ENCODE peak calls at places on chromosomes 3 and 15, in nine cellular contexts. One of them, this sample, is unnamed.

GRCh38 chr3:139480585-139480984 is 4.3 kb upstream of the RBP2 start:
- DNase-seq in stimulated activated CD8-positive, alpha-beta memory T cell treated with anti-CD3 and anti-CD28 coated beads, Interleukin-7, amount 100 ng/mL, for 24 hours: no peak
- DNase-seq in stimulated activated CD4-positive, alpha-beta T cell treated with anti-CD3 and anti-CD28 coated beads, Interleukin-12 subunit alpha, Interleukin-12 subunit beta, amount 100 ng/mL, for 48 hours: no peak
- DNase-seq in central memory CD4-positive, alpha-beta T cell: no peak
- DNase-seq in activated CD4-positive, alpha-beta T cell treated with anti-CD3 and anti-CD28 coated beads, Interleukin-2, amount 50 U/mL, for 4 hours: no peak
- DNase-seq in CD4-positive, alpha-beta T cell: no peak
- DNase-seq in Karpas-422: no peak
- DNase-seq in heart right ventricle: no peak
- DNase-seq in mesenchymal stem cell: no peak
- DNase-seq in this sample: no peak

GRCh38 chr15:34512628-34513027 is 70.8 kb downstream of the GOLGA8B start:
- DNase-seq in CD4-positive, alpha-beta T cell: no peak
- DNase-seq in central memory CD4-positive, alpha-beta T cell: no peak
- DNase-seq in heart right ventricle: no peak
- DNase-seq in activated CD4-positive, alpha-beta T cell treated with anti-CD3 and anti-CD28 coated beads, Interleukin-2, amount 50 U/mL, for 4 hours: no peak
- DNase-seq in stimulated activated CD4-positive, alpha-beta T cell treated with anti-CD3 and anti-CD28 coated beads, Interleukin-12 subunit alpha, Interleukin-12 subunit beta, amount 100 ng/mL, for 48 hours: no peak
- DNase-seq in Karpas-422: no peak
- DNase-seq in mesenchymal stem cell: no peak
- DNase-seq in stimulated activated CD8-positive, alpha-beta memory T cell treated with anti-CD3 and anti-CD28 coated beads, Interleukin-7, amount 100 ng/mL, for 24 hours: no peak
- DNase-seq in this sample: no peak

GRCh38 chr3:122387709-122388108 is 3.7 kb downstream of the FAM162A start:
- DNase-seq in CD4-positive, alpha-beta T cell: no peak
- DNase-seq in heart right ventricle: no peak
- DNase-seq in mesenchymal stem cell: no peak
- DNase-seq in stimulated activated CD4-positive, alpha-beta T cell treated with anti-CD3 and anti-CD28 coated beads, Interleukin-12 subunit alpha, Interleukin-12 subunit beta, amount 100 ng/mL, for 48 hours: no peak
- DNase-seq in stimulated activated CD8-positive, alpha-beta memory T cell treated with anti-CD3 and anti-CD28 coated beads, Interleukin-7, amount 100 ng/mL, for 24 hours: no peak
- DNase-seq in activated CD4-positive, alpha-beta T cell treated with anti-CD3 and anti-CD28 coated beads, Interleukin-2, amount 50 U/mL, for 4 hours: no peak
- DNase-seq in central memory CD4-positive, alpha-beta T cell: no peak
- DNase-seq in Karpas-422: no peak
- DNase-seq in this sample: no peak

GRCh38 chr3:14543446-14543845 is 3.3 kb upstream of the GRIP2 start:
- DNase-seq in activated CD4-positive, alpha-beta T cell treated with anti-CD3 and anti-CD28 coated beads, Interleukin-2, amount 50 U/mL, for 4 hours: no peak
- DNase-seq in stimulated activated CD8-positive, alpha-beta memory T cell treated with anti-CD3 and anti-CD28 coated beads, Interleukin-7, amount 100 ng/mL, for 24 hours: no peak
- DNase-seq in CD4-positive, alpha-beta T cell: no peak
- DNase-seq in stimulated activated CD4-positive, alpha-beta T cell treated with anti-CD3 and anti-CD28 coated beads, Interleukin-12 subunit alpha, Interleukin-12 subunit beta, amount 100 ng/mL, for 48 hours: no peak
- DNase-seq in mesenchymal stem cell: no peak
- DNase-seq in central memory CD4-positive, alpha-beta T cell: no peak
- DNase-seq in heart right ventricle: no peak
- DNase-seq in Karpas-422: no peak
- DNase-seq in this sample: no peak

GRCh38 chr3:58924581-58924980 is 125.2 kb downstream of the CFAP20DC start:
- DNase-seq in central memory CD4-positive, alpha-beta T cell: no peak
- DNase-seq in mesenchymal stem cell: no peak
- DNase-seq in CD4-positive, alpha-beta T cell: no peak
- DNase-seq in stimulated activated CD8-positive, alpha-beta memory T cell treated with anti-CD3 and anti-CD28 coated beads, Interleukin-7, amount 100 ng/mL, for 24 hours: no peak
- DNase-seq in activated CD4-positive, alpha-beta T cell treated with anti-CD3 and anti-CD28 coated beads, Interleukin-2, amount 50 U/mL, for 4 hours: no peak
- DNase-seq in stimulated activated CD4-positive, alpha-beta T cell treated with anti-CD3 and anti-CD28 coated beads, Interleukin-12 subunit alpha, Interleukin-12 subunit beta, amount 100 ng/mL, for 48 hours: no peak
- DNase-seq in heart right ventricle: no peak
- DNase-seq in Karpas-422: no peak
- DNase-seq in this sample: no peak

GRCh38 chr15:81108427-81108826 is 25.6 kb upstream of the CFAP161 start:
- DNase-seq in Karpas-422: peak; percentile 62
- DNase-seq in central memory CD4-positive, alpha-beta T cell: no peak
- DNase-seq in heart right ventricle: no peak
- DNase-seq in activated CD4-positive, alpha-beta T cell treated with anti-CD3 and anti-CD28 coated beads, Interleukin-2, amount 50 U/mL, for 4 hours: no peak
- DNase-seq in stimulated activated CD8-positive, alpha-beta memory T cell treated with anti-CD3 and anti-CD28 coated beads, Interleukin-7, amount 100 ng/mL, for 24 hours: no peak
- DNase-seq in mesenchymal stem cell: peak; percentile 4
- DNase-seq in CD4-positive, alpha-beta T cell: no peak
- DNase-seq in stimulated activated CD4-positive, alpha-beta T cell treated with anti-CD3 and anti-CD28 coated beads, Interleukin-12 subunit alpha, Interleukin-12 subunit beta, amount 100 ng/mL, for 48 hours: no peak
- DNase-seq in this sample: no peak

GRCh38 chr15:68994149-68994548 is 20.3 kb upstream of the NOX5 start:
- DNase-seq in Karpas-422: no peak
- DNase-seq in stimulated activated CD8-positive, alpha-beta memory T cell treated with anti-CD3 and anti-CD28 coated beads, Interleukin-7, amount 100 ng/mL, for 24 hours: no peak
- DNase-seq in heart right ventricle: no peak
- DNase-seq in mesenchymal stem cell: no peak
- DNase-seq in CD4-positive, alpha-beta T cell: no peak
- DNase-seq in activated CD4-positive, alpha-beta T cell treated with anti-CD3 and anti-CD28 coated beads, Interleukin-2, amount 50 U/mL, for 4 hours: no peak
- DNase-seq in central memory CD4-positive, alpha-beta T cell: no peak
- DNase-seq in stimulated activated CD4-positive, alpha-beta T cell treated with anti-CD3 and anti-CD28 coated beads, Interleukin-12 subunit alpha, Interleukin-12 subunit beta, amount 100 ng/mL, for 48 hours: no peak
- DNase-seq in this sample: no peak

GRCh38 chr15:29935296-29936020 is 113.2 kb upstream of the TJP1 start:
- DNase-seq in central memory CD4-positive, alpha-beta T cell: no peak
- DNase-seq in mesenchymal stem cell: no peak
- DNase-seq in heart right ventricle: no peak
- DNase-seq in activated CD4-positive, alpha-beta T cell treated with anti-CD3 and anti-CD28 coated beads, Interleukin-2, amount 50 U/mL, for 4 hours: no peak
- DNase-seq in stimulated activated CD8-positive, alpha-beta memory T cell treated with anti-CD3 and anti-CD28 coated beads, Interleukin-7, amount 100 ng/mL, for 24 hours: no peak
- DNase-seq in CD4-positive, alpha-beta T cell: no peak
- DNase-seq in stimulated activated CD4-positive, alpha-beta T cell treated with anti-CD3 and anti-CD28 coated beads, Interleukin-12 subunit alpha, Interleukin-12 subunit beta, amount 100 ng/mL, for 48 hours: no peak
- DNase-seq in Karpas-422: peak; percentile 52
- DNase-seq in this sample: no peak

GRCh38 chr15:85726446-85726845 is 68.3 kb downstream of the KLHL25 start:
- DNase-seq in mesenchymal stem cell: no peak
- DNase-seq in stimulated activated CD4-positive, alpha-beta T cell treated with anti-CD3 and anti-CD28 coated beads, Interleukin-12 subunit alpha, Interleukin-12 subunit beta, amount 100 ng/mL, for 48 hours: no peak
- DNase-seq in CD4-positive, alpha-beta T cell: no peak
- DNase-seq in Karpas-422: no peak
- DNase-seq in activated CD4-positive, alpha-beta T cell treated with anti-CD3 and anti-CD28 coated beads, Interleukin-2, amount 50 U/mL, for 4 hours: no peak
- DNase-seq in stimulated activated CD8-positive, alpha-beta memory T cell treated with anti-CD3 and anti-CD28 coated beads, Interleukin-7, amount 100 ng/mL, for 24 hours: no peak
- DNase-seq in central memory CD4-positive, alpha-beta T cell: no peak
- DNase-seq in heart right ventricle: no peak
- DNase-seq in this sample: no peak

GRCh38 chr15:74242296-74242929 is 6.3 kb downstream of the CCDC33 start:
- DNase-seq in heart right ventricle: no peak
- DNase-seq in CD4-positive, alpha-beta T cell: no peak
- DNase-seq in Karpas-422: no peak
- DNase-seq in central memory CD4-positive, alpha-beta T cell: no peak
- DNase-seq in mesenchymal stem cell: peak; percentile 55
- DNase-seq in stimulated activated CD8-positive, alpha-beta memory T cell treated with anti-CD3 and anti-CD28 coated beads, Interleukin-7, amount 100 ng/mL, for 24 hours: no peak
- DNase-seq in stimulated activated CD4-positive, alpha-beta T cell treated with anti-CD3 and anti-CD28 coated beads, Interleukin-12 subunit alpha, Interleukin-12 subunit beta, amount 100 ng/mL, for 48 hours: no peak
- DNase-seq in activated CD4-positive, alpha-beta T cell treated with anti-CD3 and anti-CD28 coated beads, Interleukin-2, amount 50 U/mL, for 4 hours: no peak
- DNase-seq in this sample: no peak

GRCh38 chr15:93862791-93863190 is 368.6 kb upstream of the MCTP2 start:
- DNase-seq in CD4-positive, alpha-beta T cell: no peak
- DNase-seq in stimulated activated CD8-positive, alpha-beta memory T cell treated with anti-CD3 and anti-CD28 coated beads, Interleukin-7, amount 100 ng/mL, for 24 hours: no peak
- DNase-seq in Karpas-422: no peak
- DNase-seq in heart right ventricle: peak; percentile 20
- DNase-seq in activated CD4-positive, alpha-beta T cell treated with anti-CD3 and anti-CD28 coated beads, Interleukin-2, amount 50 U/mL, for 4 hours: no peak
- DNase-seq in mesenchymal stem cell: no peak
- DNase-seq in stimulated activated CD4-positive, alpha-beta T cell treated with anti-CD3 and anti-CD28 coated beads, Interleukin-12 subunit alpha, Interleukin-12 subunit beta, amount 100 ng/mL, for 48 hours: no peak
- DNase-seq in central memory CD4-positive, alpha-beta T cell: no peak
- DNase-seq in this sample: peak; percentile 86

GRCh38 chr15:36598529-36599177 is 19.2 kb downstream of the CDIN1 start:
- DNase-seq in heart right ventricle: no peak
- DNase-seq in stimulated activated CD4-positive, alpha-beta T cell treated with anti-CD3 and anti-CD28 coated beads, Interleukin-12 subunit alpha, Interleukin-12 subunit beta, amount 100 ng/mL, for 48 hours: no peak
- DNase-seq in CD4-positive, alpha-beta T cell: no peak
- DNase-seq in stimulated activated CD8-positive, alpha-beta memory T cell treated with anti-CD3 and anti-CD28 coated beads, Interleukin-7, amount 100 ng/mL, for 24 hours: no peak
- DNase-seq in central memory CD4-positive, alpha-beta T cell: no peak
- DNase-seq in activated CD4-positive, alpha-beta T cell treated with anti-CD3 and anti-CD28 coated beads, Interleukin-2, amount 50 U/mL, for 4 hours: no peak
- DNase-seq in Karpas-422: no peak
- DNase-seq in mesenchymal stem cell: no peak
- DNase-seq in this sample: no peak

GRCh38 chr3:15797600-15798303 is at the start of gene ANKRD28:
- DNase-seq in heart right ventricle: no peak
- DNase-seq in central memory CD4-positive, alpha-beta T cell: peak; percentile 31
- DNase-seq in Karpas-422: peak; percentile 71
- DNase-seq in CD4-positive, alpha-beta T cell: no peak
- DNase-seq in mesenchymal stem cell: peak; percentile 98
- DNase-seq in stimulated activated CD4-positive, alpha-beta T cell treated with anti-CD3 and anti-CD28 coated beads, Interleukin-12 subunit alpha, Interleukin-12 subunit beta, amount 100 ng/mL, for 48 hours: no peak
- DNase-seq in stimulated activated CD8-positive, alpha-beta memory T cell treated with anti-CD3 and anti-CD28 coated beads, Interleukin-7, amount 100 ng/mL, for 24 hours: no peak
- DNase-seq in activated CD4-positive, alpha-beta T cell treated with anti-CD3 and anti-CD28 coated beads, Interleukin-2, amount 50 U/mL, for 4 hours: no peak
- DNase-seq in this sample: peak; percentile 66

GRCh38 chr3:27213450-27213849 is 155.7 kb downstream of the NEK10 start:
- DNase-seq in heart right ventricle: no peak
- DNase-seq in Karpas-422: no peak
- DNase-seq in activated CD4-positive, alpha-beta T cell treated with anti-CD3 and anti-CD28 coated beads, Interleukin-2, amount 50 U/mL, for 4 hours: no peak
- DNase-seq in mesenchymal stem cell: no peak
- DNase-seq in stimulated activated CD4-positive, alpha-beta T cell treated with anti-CD3 and anti-CD28 coated beads, Interleukin-12 subunit alpha, Interleukin-12 subunit beta, amount 100 ng/mL, for 48 hours: no peak
- DNase-seq in central memory CD4-positive, alpha-beta T cell: no peak
- DNase-seq in CD4-positive, alpha-beta T cell: no peak
- DNase-seq in stimulated activated CD8-positive, alpha-beta memory T cell treated with anti-CD3 and anti-CD28 coated beads, Interleukin-7, amount 100 ng/mL, for 24 hours: no peak
- DNase-seq in this sample: no peak

This sample was measured in HL-60.